ENCODE peak calls at places on chromosomes 5 and 9, in seven cellular contexts. One of them, this sample, is unnamed.

GRCh38 chr5:96691503-96692303 is 29.5 kb downstream of the CAST start:
- DNase-seq in naive thymus-derived CD4-positive, alpha-beta T cell: no peak
- DNase-seq in osteoblast: no peak
- DNase-seq in Peyer's patch: peak; percentile 64
- DNase-seq in stimulated activated CD4-positive, alpha-beta T cell treated with anti-CD3 and anti-CD28 coated beads, TNF-alpha, amount 100 ng/mL, for 4 hours: no peak
- DNase-seq in ELR: no peak
- DNase-seq in effector memory CD8-positive, alpha-beta T cell: no peak
- DNase-seq in this sample: no peak

GRCh38 chr9:127116088-127116726 is 6.2 kb downstream of the ANGPTL2 start:
- DNase-seq in naive thymus-derived CD4-positive, alpha-beta T cell: no peak
- DNase-seq in osteoblast: no peak
- DNase-seq in Peyer's patch: no peak
- DNase-seq in stimulated activated CD4-positive, alpha-beta T cell treated with anti-CD3 and anti-CD28 coated beads, TNF-alpha, amount 100 ng/mL, for 4 hours: no peak
- DNase-seq in ELR: no peak
- DNase-seq in effector memory CD8-positive, alpha-beta T cell: no peak
- DNase-seq in this sample: no peak

GRCh38 chr5:108168915-108169314 is 213.0 kb downstream of the FBXL17 start:
- DNase-seq in naive thymus-derived CD4-positive, alpha-beta T cell: no peak
- DNase-seq in osteoblast: no peak
- DNase-seq in Peyer's patch: no peak
- DNase-seq in stimulated activated CD4-positive, alpha-beta T cell treated with anti-CD3 and anti-CD28 coated beads, TNF-alpha, amount 100 ng/mL, for 4 hours: no peak
- DNase-seq in ELR: no peak
- DNase-seq in effector memory CD8-positive, alpha-beta T cell: no peak
- DNase-seq in this sample: no peak

GRCh38 chr5:140010798-140011197 is 32.3 kb downstream of the NRG2 start:
- DNase-seq in naive thymus-derived CD4-positive, alpha-beta T cell: no peak
- DNase-seq in osteoblast: no peak
- DNase-seq in Peyer's patch: no peak
- DNase-seq in stimulated activated CD4-positive, alpha-beta T cell treated with anti-CD3 and anti-CD28 coated beads, TNF-alpha, amount 100 ng/mL, for 4 hours: no peak
- DNase-seq in ELR: no peak
- DNase-seq in effector memory CD8-positive, alpha-beta T cell: no peak
- DNase-seq in this sample: no peak

GRCh38 chr5:138903113-138903789 is 28.1 kb upstream of the LRRTM2 start:
- DNase-seq in naive thymus-derived CD4-positive, alpha-beta T cell: no peak
- DNase-seq in osteoblast: peak; percentile 18
- DNase-seq in Peyer's patch: no peak
- DNase-seq in stimulated activated CD4-positive, alpha-beta T cell treated with anti-CD3 and anti-CD28 coated beads, TNF-alpha, amount 100 ng/mL, for 4 hours: no peak
- DNase-seq in ELR: peak; percentile 89
- DNase-seq in effector memory CD8-positive, alpha-beta T cell: no peak
- DNase-seq in this sample: no peak

GRCh38 chr5:180070726-180071417 is 687 bp downstream of the RNF130 start:
- DNase-seq in naive thymus-derived CD4-positive, alpha-beta T cell: peak; percentile 33
- DNase-seq in osteoblast: peak; percentile 92
- DNase-seq in Peyer's patch: peak; percentile 58
- DNase-seq in stimulated activated CD4-positive, alpha-beta T cell treated with anti-CD3 and anti-CD28 coated beads, TNF-alpha, amount 100 ng/mL, for 4 hours: no peak
- DNase-seq in ELR: peak; percentile 46
- DNase-seq in effector memory CD8-positive, alpha-beta T cell: peak; percentile 5
- DNase-seq in this sample: no peak

GRCh38 chr5:96683392-96683791 is 21.2 kb downstream of the CAST start:
- DNase-seq in naive thymus-derived CD4-positive, alpha-beta T cell: no peak
- DNase-seq in osteoblast: peak; percentile 21
- DNase-seq in Peyer's patch: no peak
- DNase-seq in stimulated activated CD4-positive, alpha-beta T cell treated with anti-CD3 and anti-CD28 coated beads, TNF-alpha, amount 100 ng/mL, for 4 hours: no peak
- DNase-seq in ELR: peak; percentile 52
- DNase-seq in effector memory CD8-positive, alpha-beta T cell: no peak
- DNase-seq in this sample: no peak

GRCh38 chr5:57778528-57779175 is 296.0 kb upstream of the ACTBL2 start:
- DNase-seq in naive thymus-derived CD4-positive, alpha-beta T cell: no peak
- DNase-seq in osteoblast: no peak
- DNase-seq in Peyer's patch: no peak
- DNase-seq in stimulated activated CD4-positive, alpha-beta T cell treated with anti-CD3 and anti-CD28 coated beads, TNF-alpha, amount 100 ng/mL, for 4 hours: no peak
- DNase-seq in ELR: no peak
- DNase-seq in effector memory CD8-positive, alpha-beta T cell: no peak
- DNase-seq in this sample: no peak

GRCh38 chr5:135448796-135449507 is 1.8 kb upstream of the DCANP1 start:
- DNase-seq in naive thymus-derived CD4-positive, alpha-beta T cell: no peak
- DNase-seq in osteoblast: no peak
- DNase-seq in Peyer's patch: peak; percentile 24
- DNase-seq in stimulated activated CD4-positive, alpha-beta T cell treated with anti-CD3 and anti-CD28 coated beads, TNF-alpha, amount 100 ng/mL, for 4 hours: no peak
- DNase-seq in ELR: no peak
- DNase-seq in effector memory CD8-positive, alpha-beta T cell: no peak
- DNase-seq in this sample: no peak

GRCh38 chr9:36074870-36075532 is 38.3 kb downstream of the RECK start:
- DNase-seq in naive thymus-derived CD4-positive, alpha-beta T cell: no peak
- DNase-seq in osteoblast: peak; percentile 17
- DNase-seq in Peyer's patch: peak; percentile 77
- DNase-seq in stimulated activated CD4-positive, alpha-beta T cell treated with anti-CD3 and anti-CD28 coated beads, TNF-alpha, amount 100 ng/mL, for 4 hours: no peak
- DNase-seq in ELR: no peak
- DNase-seq in effector memory CD8-positive, alpha-beta T cell: no peak
- DNase-seq in this sample: no peak

GRCh38 chr9:107054146-107054545 is 191.2 kb downstream of the ZNF462 start:
- DNase-seq in naive thymus-derived CD4-positive, alpha-beta T cell: no peak
- DNase-seq in osteoblast: no peak
- DNase-seq in Peyer's patch: no peak
- DNase-seq in stimulated activated CD4-positive, alpha-beta T cell treated with anti-CD3 and anti-CD28 coated beads, TNF-alpha, amount 100 ng/mL, for 4 hours: no peak
- DNase-seq in ELR: no peak
- DNase-seq in effector memory CD8-positive, alpha-beta T cell: no peak
- DNase-seq in this sample: no peak

GRCh38 chr5:31751620-31752019 is 112.7 kb downstream of the PDZD2 start:
- DNase-seq in naive thymus-derived CD4-positive, alpha-beta T cell: no peak
- DNase-seq in osteoblast: no peak
- DNase-seq in Peyer's patch: no peak
- DNase-seq in stimulated activated CD4-positive, alpha-beta T cell treated with anti-CD3 and anti-CD28 coated beads, TNF-alpha, amount 100 ng/mL, for 4 hours: no peak
- DNase-seq in ELR: no peak
- DNase-seq in effector memory CD8-positive, alpha-beta T cell: no peak
- DNase-seq in this sample: no peak

GRCh38 chr9:4228606-4229005 is 71.3 kb downstream of the GLIS3 start:
- DNase-seq in naive thymus-derived CD4-positive, alpha-beta T cell: peak; percentile 16
- DNase-seq in osteoblast: peak; percentile 43
- DNase-seq in Peyer's patch: no peak
- DNase-seq in stimulated activated CD4-positive, alpha-beta T cell treated with anti-CD3 and anti-CD28 coated beads, TNF-alpha, amount 100 ng/mL, for 4 hours: no peak
- DNase-seq in ELR: peak; percentile 62
- DNase-seq in effector memory CD8-positive, alpha-beta T cell: no peak
- DNase-seq in this sample: no peak